ENCODE peak calls at places on chromosomes 6 and 20, in seven cellular contexts. One of them, this sample, is unnamed.
A peak's percentile ranks its signal among the peaks of the same experiment; 100 is the strongest.

GRCh38 chr20:44629542-44629941 is 22.0 kb downstream of the ADA start:
- DNase-seq in colonic mucosa: no peak
- DNase-seq in transverse colon: no peak
- DNase-seq in suprapubic skin: no peak
- DNase-seq in heart left ventricle: no peak
- DNase-seq in esophagus muscularis mucosa: no peak
- DNase-seq in stomach: peak; percentile 35
- DNase-seq in this sample: no peak

GRCh38 chr6:126886106-126886505 is 232.4 kb upstream of the RSPO3 start:
- DNase-seq in stomach: no peak
- DNase-seq in heart left ventricle: no peak
- DNase-seq in suprapubic skin: no peak
- DNase-seq in esophagus muscularis mucosa: no peak
- DNase-seq in colonic mucosa: no peak
- DNase-seq in transverse colon: no peak
- DNase-seq in this sample: no peak

GRCh38 chr6:13927203-13927602 is 2.5 kb downstream of the RNF182 start:
- DNase-seq in heart left ventricle: no peak
- DNase-seq in suprapubic skin: no peak
- DNase-seq in colonic mucosa: no peak
- DNase-seq in esophagus muscularis mucosa: no peak
- DNase-seq in stomach: no peak
- DNase-seq in transverse colon: no peak
- DNase-seq in this sample: no peak

GRCh38 chr6:100809346-100809745 is 71.8 kb downstream of the ASCC3 start:
- DNase-seq in colonic mucosa: no peak
- DNase-seq in esophagus muscularis mucosa: no peak
- DNase-seq in stomach: no peak
- DNase-seq in heart left ventricle: no peak
- DNase-seq in suprapubic skin: no peak
- DNase-seq in transverse colon: no peak
- DNase-seq in this sample: no peak

GRCh38 chr6:161804804-161805203 is 530.9 kb upstream of the AGPAT4 start:
- DNase-seq in esophagus muscularis mucosa: no peak
- DNase-seq in heart left ventricle: no peak
- DNase-seq in colonic mucosa: no peak
- DNase-seq in suprapubic skin: no peak
- DNase-seq in stomach: no peak
- DNase-seq in transverse colon: no peak
- DNase-seq in this sample: no peak

GRCh38 chr6:92810913-92811312 is 608.4 kb downstream of the EPHA7 start:
- DNase-seq in heart left ventricle: no peak
- DNase-seq in colonic mucosa: no peak
- DNase-seq in stomach: no peak
- DNase-seq in transverse colon: no peak
- DNase-seq in esophagus muscularis mucosa: no peak
- DNase-seq in suprapubic skin: no peak
- DNase-seq in this sample: no peak

GRCh38 chr6:140462495-140463311 is 1088.3 kb upstream of the CITED2 start:
- DNase-seq in suprapubic skin: no peak
- DNase-seq in transverse colon: peak; percentile 8
- DNase-seq in stomach: no peak
- DNase-seq in colonic mucosa: peak; percentile 42
- DNase-seq in heart left ventricle: no peak
- DNase-seq in esophagus muscularis mucosa: no peak
- DNase-seq in this sample: peak; percentile 81

GRCh38 chr20:45999908-46000570 is 8.7 kb upstream of the MMP9 start:
- DNase-seq in transverse colon: no peak
- DNase-seq in suprapubic skin: no peak
- DNase-seq in stomach: no peak
- DNase-seq in esophagus muscularis mucosa: no peak
- DNase-seq in colonic mucosa: no peak
- DNase-seq in heart left ventricle: no peak
- DNase-seq in this sample: no peak

GRCh38 chr6:14881399-14881798 is 364.5 kb upstream of the JARID2 start:
- DNase-seq in suprapubic skin: no peak
- DNase-seq in transverse colon: no peak
- DNase-seq in stomach: no peak
- DNase-seq in heart left ventricle: no peak
- DNase-seq in colonic mucosa: no peak
- DNase-seq in esophagus muscularis mucosa: no peak
- DNase-seq in this sample: peak; percentile 46

GRCh38 chr6:3534599-3534998 is 77.7 kb upstream of the SLC22A23 start:
- DNase-seq in heart left ventricle: no peak
- DNase-seq in esophagus muscularis mucosa: peak; percentile 86
- DNase-seq in stomach: no peak
- DNase-seq in colonic mucosa: no peak
- DNase-seq in transverse colon: no peak
- DNase-seq in suprapubic skin: no peak
- DNase-seq in this sample: no peak

GRCh38 chr6:148335582-148335981 is 7.1 kb upstream of the SASH1 start:
- DNase-seq in colonic mucosa: no peak
- DNase-seq in suprapubic skin: no peak
- DNase-seq in heart left ventricle: no peak
- DNase-seq in stomach: no peak
- DNase-seq in transverse colon: no peak
- DNase-seq in esophagus muscularis mucosa: no peak
- DNase-seq in this sample: no peak

GRCh38 chr6:32123681-32124080 is 4.4 kb downstream of the ATF6B start:
- DNase-seq in colonic mucosa: no peak
- DNase-seq in heart left ventricle: no peak
- DNase-seq in suprapubic skin: no peak
- DNase-seq in esophagus muscularis mucosa: no peak
- DNase-seq in stomach: no peak
- DNase-seq in transverse colon: no peak
- DNase-seq in this sample: no peak

GRCh38 chr20:46128310-46129151 is 10.4 kb downstream of the CD40 start:
- DNase-seq in transverse colon: no peak
- DNase-seq in colonic mucosa: no peak
- DNase-seq in esophagus muscularis mucosa: no peak
- DNase-seq in stomach: peak; percentile 29
- DNase-seq in suprapubic skin: no peak
- DNase-seq in heart left ventricle: no peak
- DNase-seq in this sample: no peak

GRCh38 chr20:57697540-57697939 is 12.3 kb downstream of the PMEPA1 start:
- DNase-seq in suprapubic skin: no peak
- DNase-seq in transverse colon: no peak
- DNase-seq in esophagus muscularis mucosa: no peak
- DNase-seq in heart left ventricle: no peak
- DNase-seq in colonic mucosa: no peak
- DNase-seq in stomach: no peak
- DNase-seq in this sample: no peak

GRCh38 chr6:113182370-113183141 is 674.6 kb upstream of the MARCKS start:
- DNase-seq in suprapubic skin: no peak
- DNase-seq in transverse colon: no peak
- DNase-seq in esophagus muscularis mucosa: no peak
- DNase-seq in heart left ventricle: no peak
- DNase-seq in stomach: no peak
- DNase-seq in colonic mucosa: no peak
- DNase-seq in this sample: peak; percentile 67

GRCh38 chr20:32585011-32585518 is at the start of gene NOL4L:
- DNase-seq in colonic mucosa: no peak
- DNase-seq in stomach: peak; percentile 39
- DNase-seq in esophagus muscularis mucosa: no peak
- DNase-seq in suprapubic skin: no peak
- DNase-seq in heart left ventricle: peak; percentile 47
- DNase-seq in transverse colon: no peak
- DNase-seq in this sample: no peak

GRCh38 chr6:156402227-156402626 is 375.0 kb upstream of the ARID1B start:
- DNase-seq in transverse colon: no peak
- DNase-seq in heart left ventricle: no peak
- DNase-seq in esophagus muscularis mucosa: peak; percentile 53
- DNase-seq in suprapubic skin: no peak
- DNase-seq in colonic mucosa: no peak
- DNase-seq in stomach: no peak
- DNase-seq in this sample: no peak

GRCh38 chr6:41335943-41336342 is 535 bp downstream of the NCR2 start:
- DNase-seq in heart left ventricle: no peak
- DNase-seq in esophagus muscularis mucosa: no peak
- DNase-seq in suprapubic skin: no peak
- DNase-seq in stomach: no peak
- DNase-seq in colonic mucosa: no peak
- DNase-seq in transverse colon: no peak
- DNase-seq in this sample: no peak

GRCh38 chr6:145349950-145350510 is 385.3 kb downstream of the EPM2A start:
- DNase-seq in colonic mucosa: no peak
- DNase-seq in heart left ventricle: no peak
- DNase-seq in suprapubic skin: no peak
- DNase-seq in transverse colon: no peak
- DNase-seq in stomach: no peak
- DNase-seq in esophagus muscularis mucosa: no peak
- DNase-seq in this sample: no peak
- H3K4me3 ChIP-seq in colonic mucosa: no peak overlapping the region
- H3K4me3 ChIP-seq in heart left ventricle: no peak overlapping the region
- H3K4me3 ChIP-seq in suprapubic skin: no peak overlapping the region
- H3K4me3 ChIP-seq in transverse colon: no peak overlapping the region
- H3K4me3 ChIP-seq in stomach: no peak overlapping the region
- H3K4me3 ChIP-seq in esophagus muscularis mucosa: no peak overlapping the region
- H3K4me3 ChIP-seq in this sample: no peak overlapping the region

GRCh38 chr6:159858259-159858658 is 32.5 kb upstream of the MAS1 start:
- DNase-seq in heart left ventricle: no peak
- DNase-seq in esophagus muscularis mucosa: peak; percentile 62
- DNase-seq in stomach: no peak
- DNase-seq in colonic mucosa: no peak
- DNase-seq in transverse colon: no peak
- DNase-seq in suprapubic skin: peak; percentile 55
- DNase-seq in this sample: no peak

GRCh38 chr6:159853735-159854134 is 37.1 kb upstream of the MAS1 start:
- DNase-seq in suprapubic skin: no peak
- DNase-seq in transverse colon: no peak
- DNase-seq in esophagus muscularis mucosa: peak; percentile 4
- DNase-seq in heart left ventricle: no peak
- DNase-seq in colonic mucosa: no peak
- DNase-seq in stomach: no peak
- DNase-seq in this sample: no peak

GRCh38 chr6:159852877-159853276 is 37.9 kb upstream of the MAS1 start:
- DNase-seq in stomach: no peak
- DNase-seq in suprapubic skin: peak; percentile 16
- DNase-seq in heart left ventricle: no peak
- DNase-seq in esophagus muscularis mucosa: peak; percentile 62
- DNase-seq in colonic mucosa: no peak
- DNase-seq in transverse colon: no peak
- DNase-seq in this sample: no peak
- TF ChIP-seq CTCF in stomach: no peak
- TF ChIP-seq CTCF in suprapubic skin: no peak
- TF ChIP-seq CTCF in heart left ventricle: no peak
- TF ChIP-seq CTCF in esophagus muscularis mucosa: no peak
- TF ChIP-seq CTCF in colonic mucosa: peak; percentile 10
- TF ChIP-seq CTCF in transverse colon: no peak
- TF ChIP-seq CTCF in this sample: peak; percentile 47

GRCh38 chr6:45654673-45655072 is 276.9 kb upstream of the SUPT3H start:
- DNase-seq in stomach: no peak
- DNase-seq in esophagus muscularis mucosa: no peak
- DNase-seq in heart left ventricle: no peak
- DNase-seq in transverse colon: no peak
- DNase-seq in suprapubic skin: peak; percentile 28
- DNase-seq in colonic mucosa: no peak
- DNase-seq in this sample: no peak

GRCh38 chr6:45653117-45653883 is 275.6 kb upstream of the SUPT3H start:
- DNase-seq in heart left ventricle: no peak
- DNase-seq in colonic mucosa: no peak
- DNase-seq in stomach: no peak
- DNase-seq in transverse colon: no peak
- DNase-seq in esophagus muscularis mucosa: no peak
- DNase-seq in suprapubic skin: peak; percentile 38
- DNase-seq in this sample: no peak

GRCh38 chr6:45652393-45652792 is 274.7 kb upstream of the SUPT3H start:
- DNase-seq in stomach: no peak
- DNase-seq in suprapubic skin: no peak
- DNase-seq in transverse colon: no peak
- DNase-seq in esophagus muscularis mucosa: no peak
- DNase-seq in colonic mucosa: no peak
- DNase-seq in heart left ventricle: no peak
- DNase-seq in this sample: no peak

GRCh38 chr6:45650527-45651135 is 272.9 kb upstream of the SUPT3H start:
- DNase-seq in suprapubic skin: no peak
- DNase-seq in esophagus muscularis mucosa: no peak
- DNase-seq in heart left ventricle: no peak
- DNase-seq in transverse colon: no peak
- DNase-seq in stomach: no peak
- DNase-seq in colonic mucosa: no peak
- DNase-seq in this sample: no peak

DNA sequence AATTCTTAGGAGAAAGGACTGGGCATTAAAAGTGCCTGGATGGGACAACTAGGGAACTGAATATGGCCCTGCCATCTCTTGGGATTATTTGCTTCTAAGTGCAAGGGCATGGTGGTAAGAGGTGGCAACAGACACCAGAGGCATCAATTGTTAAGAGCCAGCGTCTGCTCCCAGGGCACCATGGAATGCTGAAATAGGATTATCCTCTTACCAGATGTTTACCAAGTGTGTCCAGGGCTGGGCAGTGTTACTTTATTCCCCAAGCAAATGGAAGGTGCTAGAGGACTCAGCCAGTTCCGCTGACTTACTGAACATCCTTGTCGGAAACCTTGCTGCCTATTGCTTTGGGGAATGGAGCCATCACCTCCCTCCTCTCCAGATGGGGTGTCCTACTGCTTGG is 273.6 kb upstream of the SUPT3H start:
- DNase-seq in stomach: no peak
- DNase-seq in transverse colon: no peak
- DNase-seq in colonic mucosa: no peak
- DNase-seq in suprapubic skin: no peak
- DNase-seq in esophagus muscularis mucosa: no peak
- DNase-seq in heart left ventricle: no peak
- DNase-seq in this sample: no peak
- H3K4me3 ChIP-seq in stomach: no peak overlapping the region
- H3K4me3 ChIP-seq in transverse colon: no peak overlapping the region
- H3K4me3 ChIP-seq in colonic mucosa: no peak overlapping the region
- H3K4me3 ChIP-seq in suprapubic skin: no peak overlapping the region
- H3K4me3 ChIP-seq in esophagus muscularis mucosa: no peak overlapping the region
- H3K4me3 ChIP-seq in heart left ventricle: no peak overlapping the region
- H3K4me3 ChIP-seq in this sample: no peak overlapping the region

DNA sequence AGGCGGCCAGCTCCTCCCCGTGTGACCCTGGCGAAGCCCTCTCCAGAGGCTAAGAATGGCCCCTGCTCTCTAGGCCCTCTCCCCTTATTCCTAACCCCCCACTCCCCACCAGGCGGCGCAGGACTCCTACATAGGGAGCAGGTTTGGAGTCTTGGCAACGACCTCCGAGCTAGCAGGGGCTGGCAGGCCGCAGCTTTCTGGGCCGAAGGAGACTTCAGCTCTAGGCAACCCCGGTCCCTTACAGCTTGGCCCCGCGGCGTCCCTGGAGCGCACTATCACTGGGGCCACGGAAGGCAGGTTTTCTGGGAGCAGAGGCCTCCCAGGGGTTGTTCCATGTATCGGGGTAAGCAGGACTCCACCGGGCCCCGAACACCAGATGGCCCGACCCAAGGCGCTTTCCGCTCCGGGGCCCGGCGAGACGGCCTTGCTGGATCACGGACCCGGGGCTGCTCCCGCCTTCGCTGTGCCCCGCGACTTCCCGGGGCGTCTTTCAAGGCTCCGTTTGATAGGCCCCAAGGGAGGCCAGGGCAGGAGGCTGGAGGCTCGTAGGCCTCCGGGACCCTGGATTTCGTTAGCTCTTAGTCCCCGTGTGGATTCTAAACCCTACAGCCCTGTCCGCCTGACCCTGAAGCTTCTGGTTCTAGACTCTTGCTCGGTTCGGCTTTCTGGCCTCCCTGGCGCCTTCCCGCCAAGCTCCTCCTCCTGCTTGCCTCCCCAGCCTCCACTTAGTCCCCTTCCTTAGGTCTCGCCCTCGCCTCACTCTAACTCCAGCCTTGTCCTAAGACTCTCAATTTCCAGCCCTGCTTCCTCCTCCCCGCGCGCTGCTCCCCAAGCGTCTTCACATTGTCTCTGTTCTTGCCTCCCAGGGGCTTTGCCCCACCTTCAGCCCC is 1.9 kb downstream of the SLC32A1 start:
- DNase-seq in suprapubic skin: no peak
- DNase-seq in heart left ventricle: no peak
- DNase-seq in colonic mucosa: no peak
- DNase-seq in transverse colon: peak; percentile 29
- DNase-seq in esophagus muscularis mucosa: no peak
- DNase-seq in stomach: peak; percentile 33
- DNase-seq in this sample: no peak
- TF ChIP-seq CTCF in suprapubic skin: no peak
- TF ChIP-seq CTCF in heart left ventricle: peak; percentile 32
- TF ChIP-seq CTCF in colonic mucosa: no peak
- TF ChIP-seq CTCF in transverse colon: no peak
- TF ChIP-seq CTCF in esophagus muscularis mucosa: no peak
- TF ChIP-seq CTCF in stomach: no peak
- TF ChIP-seq CTCF in this sample: peak; percentile 40

This sample was measured in AG09309.